ENCODE peak calls at places on chromosomes 13 and 19, in six cellular contexts. One of them, this sample, is unnamed.

GRCh38 chr19:49690656-49691242 is at the start of gene CPT1C:
- DNase-seq in DND-41: no peak
- DNase-seq in cardiac fibroblast: peak
- DNase-seq in Peyer's patch: peak
- DNase-seq in fibroblast of mammary gland: peak
- DNase-seq in MCF 10A: peak
- DNase-seq in this sample: peak

GRCh38 chr19:44582581-44583265 is 30.6 kb upstream of the IGSF23 start:
- DNase-seq in DND-41: no peak
- DNase-seq in cardiac fibroblast: peak
- DNase-seq in Peyer's patch: peak
- DNase-seq in fibroblast of mammary gland: peak
- DNase-seq in MCF 10A: peak
- DNase-seq in this sample: no peak

GRCh38 chr13:24683833-24684599 is 3.8 kb downstream of the ATP12A start:
- DNase-seq in DND-41: peak
- DNase-seq in cardiac fibroblast: peak
- DNase-seq in Peyer's patch: peak
- DNase-seq in fibroblast of mammary gland: peak
- DNase-seq in MCF 10A: peak
- DNase-seq in this sample: no peak

GRCh38 chr19:57167385-57167784 is at the start of gene DUXA:
- DNase-seq in DND-41: no peak
- DNase-seq in cardiac fibroblast: no peak
- DNase-seq in Peyer's patch: no peak
- DNase-seq in fibroblast of mammary gland: no peak
- DNase-seq in MCF 10A: no peak
- DNase-seq in this sample: no peak

GRCh38 chr13:25733061-25733491 is 318.7 kb downstream of the SHISA2 start:
- DNase-seq in DND-41: no peak
- DNase-seq in cardiac fibroblast: no peak
- DNase-seq in Peyer's patch: no peak
- DNase-seq in fibroblast of mammary gland: peak
- DNase-seq in MCF 10A: peak
- DNase-seq in this sample: no peak

GRCh38 chr13:75841905-75842304 is 205.8 kb downstream of the LMO7 start:
- DNase-seq in DND-41: peak
- DNase-seq in cardiac fibroblast: no peak
- DNase-seq in Peyer's patch: no peak
- DNase-seq in fibroblast of mammary gland: no peak
- DNase-seq in MCF 10A: no peak
- DNase-seq in this sample: no peak

GRCh38 chr13:95233026-95233635 is 68.1 kb downstream of the ABCC4 start:
- DNase-seq in DND-41: no peak
- DNase-seq in cardiac fibroblast: no peak
- DNase-seq in Peyer's patch: no peak
- DNase-seq in fibroblast of mammary gland: peak
- DNase-seq in MCF 10A: no peak
- DNase-seq in this sample: no peak

GRCh38 chr19:51431124-51431523 is 13.7 kb upstream of the SIGLEC10 start:
- DNase-seq in DND-41: no peak
- DNase-seq in cardiac fibroblast: no peak
- DNase-seq in Peyer's patch: no peak
- DNase-seq in fibroblast of mammary gland: no peak
- DNase-seq in MCF 10A: peak
- DNase-seq in this sample: no peak

GRCh38 chr19:53196777-53197396 is 3.7 kb upstream of the ZNF665 start:
- DNase-seq in DND-41: peak
- DNase-seq in cardiac fibroblast: peak
- DNase-seq in Peyer's patch: peak
- DNase-seq in fibroblast of mammary gland: peak
- DNase-seq in MCF 10A: no peak
- DNase-seq in this sample: peak

GRCh38 chr13:70188567-70188966 is 80.3 kb upstream of the KLHL1 start:
- DNase-seq in DND-41: no peak
- DNase-seq in cardiac fibroblast: no peak
- DNase-seq in Peyer's patch: no peak
- DNase-seq in fibroblast of mammary gland: no peak
- DNase-seq in MCF 10A: no peak
- DNase-seq in this sample: no peak

GRCh38 chr19:49591731-49592485 is 926 bp downstream of the PRR12 start:
- DNase-seq in DND-41: peak
- DNase-seq in cardiac fibroblast: peak
- DNase-seq in Peyer's patch: peak
- DNase-seq in fibroblast of mammary gland: peak
- DNase-seq in MCF 10A: peak
- DNase-seq in this sample: no peak

GRCh38 chr13:67855837-67856238 is 625.7 kb upstream of the PCDH9 start:
- DNase-seq in DND-41: no peak
- DNase-seq in cardiac fibroblast: no peak
- DNase-seq in Peyer's patch: no peak
- DNase-seq in fibroblast of mammary gland: no peak
- DNase-seq in MCF 10A: no peak
- DNase-seq in this sample: no peak

GRCh38 chr19:16520986-16521624 is 21.1 kb downstream of the CHERP start:
- DNase-seq in DND-41: no peak
- DNase-seq in cardiac fibroblast: no peak
- DNase-seq in Peyer's patch: no peak
- DNase-seq in fibroblast of mammary gland: no peak
- DNase-seq in MCF 10A: no peak
- DNase-seq in this sample: no peak

GRCh38 chr13:73364706-73365105 is 305.9 kb downstream of the KLF5 start:
- DNase-seq in DND-41: no peak
- DNase-seq in cardiac fibroblast: no peak
- DNase-seq in Peyer's patch: no peak
- DNase-seq in fibroblast of mammary gland: no peak
- DNase-seq in MCF 10A: no peak
- DNase-seq in this sample: no peak

GRCh38 chr19:28828276-28828870 is 384.6 kb downstream of the UQCRFS1 start:
- DNase-seq in DND-41: no peak
- DNase-seq in cardiac fibroblast: no peak
- DNase-seq in Peyer's patch: no peak
- DNase-seq in fibroblast of mammary gland: no peak
- DNase-seq in MCF 10A: no peak
- DNase-seq in this sample: no peak

GRCh38 chr19:39677931-39678889 is 22.5 kb downstream of the LGALS16 start:
- DNase-seq in DND-41: no peak
- DNase-seq in cardiac fibroblast: no peak
- DNase-seq in Peyer's patch: no peak
- DNase-seq in fibroblast of mammary gland: peak
- DNase-seq in MCF 10A: peak
- DNase-seq in this sample: no peak

GRCh38 chr19:4052993-4053422 is 13.7 kb downstream of the ZBTB7A start:
- DNase-seq in DND-41: no peak
- DNase-seq in cardiac fibroblast: no peak
- DNase-seq in Peyer's patch: peak
- DNase-seq in fibroblast of mammary gland: peak
- DNase-seq in MCF 10A: peak
- DNase-seq in this sample: no peak

GRCh38 chr19:50497030-50497420 is 14.0 kb downstream of the JOSD2 start:
- DNase-seq in DND-41: no peak
- DNase-seq in cardiac fibroblast: no peak
- DNase-seq in Peyer's patch: no peak
- DNase-seq in fibroblast of mammary gland: no peak
- DNase-seq in MCF 10A: no peak
- DNase-seq in this sample: no peak

GRCh38 chr19:40599331-40600085 is 1.7 kb upstream of the LTBP4 start:
- DNase-seq in DND-41: peak
- DNase-seq in cardiac fibroblast: no peak
- DNase-seq in Peyer's patch: no peak
- DNase-seq in fibroblast of mammary gland: no peak
- DNase-seq in MCF 10A: no peak
- DNase-seq in this sample: no peak

GRCh38 chr19:7408251-7408650 is 59.5 kb downstream of the ARHGEF18 start:
- DNase-seq in DND-41: no peak
- DNase-seq in cardiac fibroblast: no peak
- DNase-seq in Peyer's patch: no peak
- DNase-seq in fibroblast of mammary gland: no peak
- DNase-seq in MCF 10A: no peak
- DNase-seq in this sample: no peak

GRCh38 chr13:97108535-97108910 is 113.6 kb upstream of the MBNL2 start:
- DNase-seq in DND-41: no peak
- DNase-seq in cardiac fibroblast: peak
- DNase-seq in Peyer's patch: peak
- DNase-seq in fibroblast of mammary gland: peak
- DNase-seq in MCF 10A: peak
- DNase-seq in this sample: no peak

GRCh38 chr13:108283110-108283509 is 13.6 kb downstream of the TNFSF13B start:
- DNase-seq in DND-41: no peak
- DNase-seq in cardiac fibroblast: peak
- DNase-seq in Peyer's patch: no peak
- DNase-seq in fibroblast of mammary gland: peak
- DNase-seq in MCF 10A: peak
- DNase-seq in this sample: no peak

GRCh38 chr19:18742838-18743237 is 48.3 kb downstream of the COMP start:
- DNase-seq in DND-41: no peak
- DNase-seq in cardiac fibroblast: no peak
- DNase-seq in Peyer's patch: peak
- DNase-seq in fibroblast of mammary gland: no peak
- DNase-seq in MCF 10A: no peak
- DNase-seq in this sample: no peak

GRCh38 chr13:31046711-31047279 is 114.3 kb downstream of the TEX26 start:
- DNase-seq in DND-41: no peak
- DNase-seq in cardiac fibroblast: peak
- DNase-seq in Peyer's patch: peak
- DNase-seq in fibroblast of mammary gland: peak
- DNase-seq in MCF 10A: no peak
- DNase-seq in this sample: no peak

DNA sequence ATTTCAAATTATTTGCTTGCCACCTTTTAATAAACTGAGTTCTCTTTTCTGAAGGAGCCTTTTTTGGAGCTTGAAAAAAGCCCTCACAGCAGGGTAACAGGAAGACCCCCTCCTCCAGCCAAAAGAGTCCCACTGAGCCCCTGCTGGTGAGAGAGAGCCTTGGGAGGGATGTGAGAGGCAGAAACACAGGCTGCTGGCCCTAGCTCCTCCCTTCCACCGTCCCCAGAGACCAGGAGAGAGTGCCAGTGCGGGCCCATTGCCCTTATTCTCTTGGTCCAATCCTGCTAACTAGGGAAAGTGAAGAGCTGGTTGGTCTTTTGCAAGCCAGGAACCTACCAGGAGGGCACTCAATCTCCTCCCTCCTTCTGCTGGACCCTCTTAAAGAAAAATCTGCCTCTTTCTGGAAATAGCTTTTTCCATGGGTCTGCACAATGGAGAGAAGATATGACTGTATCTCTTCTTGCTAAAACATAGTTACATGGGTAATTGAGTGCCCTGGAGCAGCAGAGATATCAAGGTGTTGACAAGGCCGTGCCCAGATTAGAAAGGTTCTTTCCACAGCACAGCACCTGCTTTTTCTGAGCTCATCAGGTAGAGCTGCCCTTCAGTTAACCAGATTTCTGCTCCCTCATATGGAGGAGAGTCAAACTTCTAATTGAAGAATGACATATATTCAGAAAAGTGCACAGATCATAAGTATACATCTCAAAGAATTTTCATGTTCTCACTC is 113.9 kb downstream of the LRCH1 start:
- DNase-seq in DND-41: peak
- DNase-seq in cardiac fibroblast: no peak
- DNase-seq in Peyer's patch: no peak
- DNase-seq in fibroblast of mammary gland: no peak
- DNase-seq in MCF 10A: no peak
- DNase-seq in this sample: no peak
- TF ChIP-seq CTCF in DND-41: peak
- TF ChIP-seq CTCF in cardiac fibroblast: no peak
- TF ChIP-seq CTCF in Peyer's patch: no peak
- TF ChIP-seq CTCF in fibroblast of mammary gland: no peak
- TF ChIP-seq CTCF in MCF 10A: no peak
- TF ChIP-seq CTCF in this sample: no peak

GRCh38 chr13:98308525-98308911 is 131.4 kb upstream of the RNF113B start:
- DNase-seq in DND-41: no peak
- DNase-seq in cardiac fibroblast: no peak
- DNase-seq in Peyer's patch: no peak
- DNase-seq in fibroblast of mammary gland: no peak
- DNase-seq in MCF 10A: no peak
- DNase-seq in this sample: no peak

GRCh38 chr13:98305670-98306069 is 128.6 kb upstream of the RNF113B start:
- DNase-seq in DND-41: no peak
- DNase-seq in cardiac fibroblast: no peak
- DNase-seq in Peyer's patch: no peak
- DNase-seq in fibroblast of mammary gland: no peak
- DNase-seq in MCF 10A: no peak
- DNase-seq in this sample: no peak

GRCh38 chr13:98307392-98307743 is 130.3 kb upstream of the RNF113B start:
- DNase-seq in DND-41: no peak
- DNase-seq in cardiac fibroblast: peak
- DNase-seq in Peyer's patch: no peak
- DNase-seq in fibroblast of mammary gland: no peak
- DNase-seq in MCF 10A: no peak
- DNase-seq in this sample: no peak

GRCh38 chr13:98309569-98310335 is 132.7 kb upstream of the RNF113B start:
- DNase-seq in DND-41: no peak
- DNase-seq in cardiac fibroblast: no peak
- DNase-seq in Peyer's patch: no peak
- DNase-seq in fibroblast of mammary gland: no peak
- DNase-seq in MCF 10A: no peak
- DNase-seq in this sample: no peak

GRCh38 chr13:98307744-98308524 is 130.9 kb upstream of the RNF113B start:
- DNase-seq in DND-41: no peak
- DNase-seq in cardiac fibroblast: peak
- DNase-seq in Peyer's patch: no peak
- DNase-seq in fibroblast of mammary gland: peak
- DNase-seq in MCF 10A: no peak
- DNase-seq in this sample: peak
- TF ChIP-seq CTCF in DND-41: no peak
- TF ChIP-seq CTCF in cardiac fibroblast: no peak
- TF ChIP-seq CTCF in Peyer's patch: no peak
- TF ChIP-seq CTCF in fibroblast of mammary gland: no peak
- TF ChIP-seq CTCF in MCF 10A: no peak
- TF ChIP-seq CTCF in this sample: no peak

DNA sequence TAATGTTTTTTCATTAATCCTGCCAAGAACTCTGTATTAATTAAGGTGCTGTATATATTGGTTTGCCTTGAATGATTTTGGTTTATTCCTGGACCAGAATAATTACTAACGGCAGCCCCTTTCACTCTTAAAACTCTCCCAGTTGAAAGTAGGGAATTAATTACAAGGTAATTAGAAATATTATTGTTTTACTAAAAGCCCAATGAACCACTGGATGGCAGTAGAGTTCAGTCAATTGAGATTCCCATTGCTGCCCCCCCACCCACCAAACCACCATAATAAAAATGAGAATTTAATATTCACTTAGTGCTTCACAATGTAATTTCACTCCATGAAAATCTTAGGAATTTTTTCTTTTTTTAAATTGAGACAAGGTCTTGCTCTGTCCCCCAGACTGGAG is 13.7 kb downstream of the WBP4 start:
- DNase-seq in DND-41: no peak
- DNase-seq in cardiac fibroblast: peak
- DNase-seq in Peyer's patch: no peak
- DNase-seq in fibroblast of mammary gland: peak
- DNase-seq in MCF 10A: peak
- DNase-seq in this sample: no peak
- TF ChIP-seq CTCF in DND-41: peak
- TF ChIP-seq CTCF in cardiac fibroblast: peak
- TF ChIP-seq CTCF in Peyer's patch: peak
- TF ChIP-seq CTCF in fibroblast of mammary gland: peak
- TF ChIP-seq CTCF in MCF 10A: peak
- TF ChIP-seq CTCF in this sample: peak

GRCh38 chr13:47399599-47399998 is 502.7 kb upstream of the HTR2A start:
- DNase-seq in DND-41: no peak
- DNase-seq in cardiac fibroblast: no peak
- DNase-seq in Peyer's patch: no peak
- DNase-seq in fibroblast of mammary gland: no peak
- DNase-seq in MCF 10A: no peak
- DNase-seq in this sample: no peak
- TF ChIP-seq CTCF in DND-41: no peak
- TF ChIP-seq CTCF in cardiac fibroblast: no peak
- TF ChIP-seq CTCF in Peyer's patch: no peak
- TF ChIP-seq CTCF in fibroblast of mammary gland: no peak
- TF ChIP-seq CTCF in MCF 10A: no peak
- TF ChIP-seq CTCF in this sample: no peak

GRCh38 chr13:51576754-51577153 is 7.5 kb upstream of the WDFY2 start:
- DNase-seq in DND-41: no peak
- DNase-seq in cardiac fibroblast: no peak
- DNase-seq in Peyer's patch: no peak
- DNase-seq in fibroblast of mammary gland: no peak
- DNase-seq in MCF 10A: peak
- DNase-seq in this sample: no peak
- TF ChIP-seq CTCF in DND-41: no peak
- TF ChIP-seq CTCF in cardiac fibroblast: no peak
- TF ChIP-seq CTCF in Peyer's patch: no peak
- TF ChIP-seq CTCF in fibroblast of mammary gland: no peak
- TF ChIP-seq CTCF in MCF 10A: no peak
- TF ChIP-seq CTCF in this sample: no peak

This sample was measured in AG09319.